ENCODE peak calls at places on chromosomes 16 and 17, in six cellular contexts. P is Kasumi-1, V is GDM1, L is H4, G is hepatic stellate cell, U is heart right ventricle. F is an unnamed sample.

GRCh38 chr17:57652811-57653210 is 92.3 kb downstream of the CCDC182 start:
- DNase-seq in U (no peak), V (no peak), P (no peak), L (no peak), G (no peak), F (no peak)

GRCh38 chr16:48619547-48619946 is 9.6 kb upstream of the N4BP1 start:
- DNase-seq in P (no peak), V (peak), G (no peak), U (no peak), L (no peak), F (no peak)

GRCh38 chr16:5432166-5432565 is 334.6 kb upstream of the EEF2KMT start:
- DNase-seq in L (no peak), U (no peak), G (no peak), V (no peak), P (no peak), F (no peak)

GRCh38 chr16:83806036-83806435 is 1.7 kb upstream of the HSBP1 start:
- DNase-seq in U (no peak), P (peak), G (no peak), V (no peak), L (no peak), F (no peak)

GRCh38 chr17:17036520-17036998 is 5.7 kb upstream of the MPRIP start:
- DNase-seq in L (no peak), V (peak), U (no peak), G (no peak), P (no peak), F (no peak)

GRCh38 chr17:76586741-76587487 is 1.3 kb upstream of the ST6GALNAC2 start:
- DNase-seq in G (no peak), V (no peak), U (no peak), P (no peak), L (no peak), F (no peak)

GRCh38 chr16:90046971-90047713 is 27.9 kb upstream of the DBNDD1 start:
- DNase-seq in P (no peak), V (no peak), L (no peak), U (peak), G (peak), F (no peak)

GRCh38 chr16:1311738-1312458 is 2.5 kb downstream of the UBE2I start:
- DNase-seq in P (no peak), G (no peak), V (no peak), U (peak), L (no peak), F (peak)

GRCh38 chr16:81575834-81576233 is 131.2 kb downstream of the CMIP start:
- DNase-seq in G (no peak), V (no peak), P (no peak), U (no peak), L (no peak), F (no peak)

GRCh38 chr16:83701494-83701893 is 106.3 kb upstream of the HSBP1 start:
- DNase-seq in G (peak), U (peak), V (peak), L (peak), P (peak), F (no peak)

GRCh38 chr16:15604460-15605390 is 38.2 kb downstream of the MARF1 start:
- DNase-seq in P (no peak), L (no peak), U (no peak), V (no peak), G (no peak), F (no peak)

GRCh38 chr16:87369796-87370719 is 13.5 kb downstream of the FBXO31 start:
- DNase-seq in V (no peak), U (no peak), L (no peak), G (no peak), P (no peak), F (no peak)

GRCh38 chr16:73172621-73173312 is 124.8 kb upstream of the ZFHX3 start:
- DNase-seq in P (no peak), L (peak), G (peak), V (no peak), U (peak), F (peak)

GRCh38 chr16:12613131-12613991 is 190.3 kb downstream of the CPPED1 start:
- DNase-seq in V (peak), U (no peak), G (no peak), P (no peak), L (peak), F (no peak)

GRCh38 chr16:69561901-69562300 is 3.9 kb upstream of the NFAT5 start:
- DNase-seq in G (no peak), V (no peak), P (no peak), U (no peak), L (no peak), F (no peak)

GRCh38 chr17:75872434-75873351 is 5.7 kb downstream of the TRIM47 start:
- DNase-seq in L (peak), G (peak), U (peak), P (no peak), V (no peak), F (peak)

GRCh38 chr16:64391009-64391663 is 730.7 kb downstream of the CDH11 start:
- DNase-seq in L (no peak), U (no peak), G (peak), V (no peak), P (no peak), F (no peak)

GRCh38 chr16:88634994-88635670 is 3.2 kb upstream of the IL17C start:
- DNase-seq in P (no peak), V (no peak), G (peak), U (no peak), L (no peak), F (no peak)

GRCh38 chr17:28745052-28745776 is 1.4 kb downstream of the TRAF4 start:
- DNase-seq in L (no peak), G (peak), V (no peak), U (peak), P (peak), F (peak)

GRCh38 chr16:11296706-11297491 is 15.8 kb upstream of the PRM1 start:
- DNase-seq in V (no peak), P (no peak), G (no peak), L (no peak), U (no peak), F (no peak)

GRCh38 chr16:68470461-68471150 is 22.3 kb upstream of the SMPD3 start:
- DNase-seq in L (no peak), V (peak), P (peak), U (peak), G (no peak), F (no peak)

GRCh38 chr16:85651822-85652430 is 36.8 kb downstream of the GINS2 start:
- DNase-seq in U (no peak), L (no peak), V (no peak), P (no peak), G (no peak), F (no peak)

GRCh38 chr16:58031016-58031800 is 5.7 kb downstream of the MMP15 start:
- DNase-seq in U (no peak), L (no peak), P (no peak), G (no peak), V (no peak), F (no peak)

GRCh38 chr16:83733301-83733700 is 74.5 kb upstream of the HSBP1 start:
- DNase-seq in U (no peak), G (no peak), V (no peak), P (no peak), L (no peak), F (no peak)

GRCh38 chr17:31627960-31628359 is 231.1 kb downstream of the COPRS start:
- DNase-seq in V (no peak), G (peak), L (no peak), P (no peak), U (no peak), F (no peak)

GRCh38 chr16:79253100-79253631 is 347.4 kb downstream of the MAF start:
- DNase-seq in P (no peak), V (no peak), U (no peak), G (no peak), L (no peak), F (no peak)

GRCh38 chr16:2008009-2008526 is 1.6 kb downstream of the ZNF598 start:
- DNase-seq in L (peak), V (no peak), P (peak), G (no peak), U (no peak), F (no peak)

GRCh38 chr16:69187387-69187890 is 475 bp downstream of the SNTB2 start:
- DNase-seq in U (peak), G (no peak), P (no peak), V (no peak), L (no peak), F (no peak)

GRCh38 chr17:81833921-81834830 is 674 bp downstream of the PPP1R27 start:
- DNase-seq in G (no peak), U (no peak), P (no peak), V (no peak), L (no peak), F (no peak)

GRCh38 chr17:76329664-76330063 is 21.6 kb upstream of the QRICH2 start:
- DNase-seq in U (no peak), L (no peak), V (no peak), G (no peak), P (no peak), F (no peak)

GRCh38 chr17:42608692-42609181 is 437 bp downstream of the RETREG3 start:
- DNase-seq in G (no peak), P (peak), V (no peak), L (no peak), U (no peak), F (no peak)

F was measured in foreskin melanocyte.